ENCODE peak calls at places on chromosomes 5 and 9, in seven cellular contexts. N is H1, O is H9, A is IMR-90, Z is trophoblast cell, D is mesendoderm, K is mesenchymal stem cell. V is an unnamed sample.

GRCh38 chr5:139468421-139468931 is 2.3 kb upstream of the SMIM33 start:
- DNase-seq in N (no peak), O (peak; percentile 65), A (no peak), Z (peak; percentile 82), D (peak; percentile 64), K (peak; percentile 55), V (no peak)

GRCh38 chr9:37650873-37651768 is at the start of gene FRMPD1:
- DNase-seq in N (peak; percentile 13), O (peak; percentile 75), A (peak; percentile 14), Z (peak; percentile 83), D (peak; percentile 70), K (peak; percentile 29), V (no peak)

GRCh38 chr9:133347515-133347984 is 381 bp downstream of the MED22 start:
- DNase-seq in N (no peak), O (no peak), A (no peak), Z (peak; percentile 51), D (peak; percentile 50), K (peak; percentile 51), V (peak; percentile 42)

GRCh38 chr9:1766042-1766441 is 249.1 kb upstream of the SMARCA2 start:
- DNase-seq in N (no peak), O (no peak), A (no peak), Z (no peak), D (no peak), K (no peak), V (no peak)

GRCh38 chr5:16673241-16673998 is 56.6 kb upstream of the RETREG1 start:
- DNase-seq in N (no peak), O (no peak), A (no peak), Z (no peak), D (no peak), K (no peak), V (no peak)

GRCh38 chr9:121322037-121322736 is 47.9 kb downstream of the STOM start:
- DNase-seq in N (no peak), O (no peak), A (peak; percentile 98), Z (peak; percentile 48), D (no peak), K (peak; percentile 97), V (no peak)

GRCh38 chr5:90096415-90097081 is 313.0 kb downstream of the CETN3 start:
- DNase-seq in N (peak; percentile 2), O (no peak), A (peak; percentile 52), Z (peak; percentile 56), D (peak; percentile 87), K (peak; percentile 79), V (peak; percentile 4)

GRCh38 chr5:177369050-177369912 is 11.6 kb downstream of the RGS14 start:
- DNase-seq in N (no peak), O (no peak), A (no peak), Z (peak; percentile 30), D (peak; percentile 43), K (peak; percentile 49), V (no peak)

GRCh38 chr5:124301222-124301621 is 445.2 kb downstream of the ZNF608 start:
- DNase-seq in N (no peak), O (no peak), A (no peak), Z (no peak), D (no peak), K (no peak), V (no peak)

GRCh38 chr9:85523202-85523601 is 218.6 kb downstream of the AGTPBP1 start:
- DNase-seq in N (no peak), O (no peak), A (no peak), Z (no peak), D (no peak), K (no peak), V (no peak)

GRCh38 chr9:129594632-129595031 is 26.3 kb downstream of the C9orf50 start:
- DNase-seq in N (no peak), O (no peak), A (no peak), Z (no peak), D (no peak), K (no peak), V (no peak)

GRCh38 chr9:81851340-81851739 is 76.9 kb upstream of the SPATA31D4 start:
- DNase-seq in N (no peak), O (no peak), A (no peak), Z (no peak), D (no peak), K (no peak), V (no peak)

GRCh38 chr5:149282966-149283332 is 11.3 kb downstream of the AFAP1L1 start:
- DNase-seq in N (no peak), O (no peak), A (no peak), Z (peak; percentile 95), D (no peak), K (no peak), V (no peak)
- H2BK5ac ChIP-seq in N (no peak overlapping the region), O (no peak overlapping the region), A (no peak overlapping the region), Z (no peak overlapping the region), D (no peak overlapping the region), K (no peak overlapping the region), V (no peak overlapping the region)

GRCh38 chr5:74075900-74076484 is 450.0 kb downstream of the ARHGEF28 start:
- DNase-seq in N (no peak), O (no peak), A (peak; percentile 7), Z (peak; percentile 45), D (no peak), K (no peak), V (no peak)

GRCh38 chr5:74073257-74073656 is 447.3 kb downstream of the ARHGEF28 start:
- DNase-seq in N (no peak), O (no peak), A (peak; percentile 12), Z (no peak), D (peak; percentile 47), K (no peak), V (no peak)

GRCh38 chr5:74072646-74073045 is 446.6 kb downstream of the ARHGEF28 start:
- DNase-seq in N (no peak), O (no peak), A (no peak), Z (no peak), D (no peak), K (no peak), V (no peak)

GRCh38 chr5:74075496-74075895 is 449.5 kb downstream of the ARHGEF28 start:
- DNase-seq in N (no peak), O (no peak), A (no peak), Z (no peak), D (peak; percentile 66), K (no peak), V (no peak)

GRCh38 chr5:74074111-74074510 is 448.1 kb downstream of the ARHGEF28 start:
- DNase-seq in N (no peak), O (no peak), A (no peak), Z (no peak), D (peak; percentile 74), K (no peak), V (no peak)
- H2BK5ac ChIP-seq in N (no peak overlapping the region), O (no peak overlapping the region), A (no peak overlapping the region), Z (no peak overlapping the region), D (no peak overlapping the region), K (no peak overlapping the region), V (no peak overlapping the region)

GRCh38 chr5:167684251-167684650 is 607.2 kb upstream of the WWC1 start:
- DNase-seq in N (no peak), O (no peak), A (peak; percentile 15), Z (no peak), D (no peak), K (no peak), V (no peak)
- H2BK5ac ChIP-seq in N (no peak overlapping the region), O (no peak overlapping the region), A (no peak overlapping the region), Z (no peak overlapping the region), D (no peak overlapping the region), K (no peak overlapping the region), V (no peak overlapping the region)

DNA sequence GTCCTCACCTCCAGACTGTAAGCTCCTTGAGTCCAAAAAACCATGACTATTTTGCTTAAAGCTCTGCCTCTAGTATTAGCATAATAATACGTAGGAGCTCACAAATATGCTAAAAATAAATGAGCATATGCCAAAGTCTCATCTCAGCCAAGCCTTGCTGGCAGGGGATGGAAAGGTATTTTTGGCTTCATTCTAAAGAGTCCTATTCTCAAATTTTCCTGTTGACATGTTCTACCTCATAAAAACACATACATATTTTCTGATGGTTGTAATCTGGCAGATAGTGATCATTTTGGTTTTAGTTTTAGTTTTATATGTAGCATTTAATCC is 55.6 kb downstream of the PIP5K1B start:
- DNase-seq in N (no peak), O (no peak), A (no peak), Z (no peak), D (no peak), K (no peak), V (no peak)
- H2BK5ac ChIP-seq in N (no peak overlapping the region), O (no peak overlapping the region), A (no peak overlapping the region), Z (no peak overlapping the region), D (no peak overlapping the region), K (no peak overlapping the region), V (no peak overlapping the region)

GRCh38 chr5:80698369-80698768 is 43.6 kb upstream of the DHFR start:
- DNase-seq in N (no peak), O (no peak), A (no peak), Z (no peak), D (no peak), K (no peak), V (no peak)
- H2BK5ac ChIP-seq in N (no peak overlapping the region), O (no peak overlapping the region), A (no peak overlapping the region), Z (no peak overlapping the region), D (no peak overlapping the region), K (no peak overlapping the region), V (no peak overlapping the region)

GRCh38 chr5:68407312-68408239 is 192.0 kb downstream of the PIK3R1 start:
- DNase-seq in N (no peak), O (no peak), A (no peak), Z (no peak), D (no peak), K (no peak), V (no peak)
- H2BK5ac ChIP-seq in N (no peak overlapping the region), O (no peak overlapping the region), A (no peak overlapping the region), Z (no peak overlapping the region), D (no peak overlapping the region), K (no peak overlapping the region), V (no peak overlapping the region)

DNA sequence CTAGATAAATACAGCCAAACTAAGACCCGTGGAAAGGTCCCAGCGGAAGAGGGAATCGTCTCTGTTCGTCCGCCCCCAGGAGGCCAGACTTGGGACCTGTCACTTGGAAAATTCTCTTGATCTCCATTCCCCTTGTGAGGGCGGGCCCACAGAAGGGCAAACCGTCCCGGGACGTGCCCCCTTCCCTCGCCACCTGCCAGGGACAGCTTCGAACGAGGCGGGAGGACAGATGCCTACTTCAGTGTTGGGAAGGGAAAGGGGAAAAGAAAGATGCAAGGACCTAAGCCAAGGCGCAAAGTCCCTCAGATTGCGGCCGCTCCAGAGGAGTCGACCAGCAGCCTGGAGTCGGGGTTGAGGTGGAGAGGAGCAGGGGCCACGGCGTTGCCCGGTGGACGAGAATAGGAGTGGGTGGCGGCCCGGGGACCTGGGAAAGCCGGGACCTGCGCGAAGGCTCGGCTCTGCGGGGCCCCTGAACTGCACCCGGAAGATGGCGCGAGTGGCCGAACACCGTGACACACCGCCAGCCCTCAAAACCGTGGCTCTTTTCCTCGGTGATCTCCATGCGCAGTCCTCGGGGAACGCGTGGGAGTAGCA is 4.4 kb upstream of the EBF1 start:
- DNase-seq in N (no peak), O (peak; percentile 65), A (peak; percentile 21), Z (no peak), D (peak; percentile 74), K (peak; percentile 62), V (peak; percentile 49)
- H2BK5ac ChIP-seq in N (no peak overlapping the region), O (no peak overlapping the region), A (no peak overlapping the region), Z (no peak overlapping the region), D (no peak overlapping the region), K (no peak overlapping the region), V (no peak overlapping the region)